ENCODE peak calls at places on chromosomes 5 and 9, in seven cellular contexts. One of them, this sample, is unnamed.

GRCh38 chr5:96638566-96638965 is 23.6 kb upstream of the CAST start:
- DNase-seq in upper lobe of left lung: no peak
- DNase-seq in cardiac muscle cell: no peak
- DNase-seq in A549: no peak
- DNase-seq in NCI-H2171 treated with DMSO at 0.1 percent for 48 hours: no peak
- DNase-seq in NCI-H1092: no peak
- DNase-seq in effector memory CD4-positive, alpha-beta T cell: no peak
- DNase-seq in this sample: no peak

GRCh38 chr9:104863180-104863883 is 64.6 kb downstream of the ABCA1 start:
- DNase-seq in upper lobe of left lung: no peak
- DNase-seq in cardiac muscle cell: peak
- DNase-seq in A549: peak
- DNase-seq in NCI-H2171 treated with DMSO at 0.1 percent for 48 hours: peak
- DNase-seq in NCI-H1092: peak
- DNase-seq in effector memory CD4-positive, alpha-beta T cell: no peak
- DNase-seq in this sample: peak

GRCh38 chr5:138491284-138491648 is 26.0 kb downstream of the EGR1 start:
- DNase-seq in upper lobe of left lung: no peak
- DNase-seq in cardiac muscle cell: no peak
- DNase-seq in A549: no peak
- DNase-seq in NCI-H2171 treated with DMSO at 0.1 percent for 48 hours: no peak
- DNase-seq in NCI-H1092: no peak
- DNase-seq in effector memory CD4-positive, alpha-beta T cell: no peak
- DNase-seq in this sample: no peak

GRCh38 chr5:143403607-143404415 is at the start of gene NR3C1:
- DNase-seq in upper lobe of left lung: peak
- DNase-seq in cardiac muscle cell: peak
- DNase-seq in A549: peak
- DNase-seq in NCI-H2171 treated with DMSO at 0.1 percent for 48 hours: peak
- DNase-seq in NCI-H1092: peak
- DNase-seq in effector memory CD4-positive, alpha-beta T cell: peak
- DNase-seq in this sample: peak

GRCh38 chr9:3521961-3522360 is 3.8 kb downstream of the RFX3 start:
- DNase-seq in upper lobe of left lung: no peak
- DNase-seq in cardiac muscle cell: no peak
- DNase-seq in A549: no peak
- DNase-seq in NCI-H2171 treated with DMSO at 0.1 percent for 48 hours: peak
- DNase-seq in NCI-H1092: no peak
- DNase-seq in effector memory CD4-positive, alpha-beta T cell: no peak
- DNase-seq in this sample: no peak

GRCh38 chr5:38023353-38023752 is 183.5 kb upstream of the GDNF start:
- DNase-seq in upper lobe of left lung: peak
- DNase-seq in cardiac muscle cell: no peak
- DNase-seq in A549: no peak
- DNase-seq in NCI-H2171 treated with DMSO at 0.1 percent for 48 hours: no peak
- DNase-seq in NCI-H1092: no peak
- DNase-seq in effector memory CD4-positive, alpha-beta T cell: no peak
- DNase-seq in this sample: no peak

GRCh38 chr9:2570615-2571479 is 50.7 kb upstream of the VLDLR start:
- DNase-seq in upper lobe of left lung: peak
- DNase-seq in cardiac muscle cell: peak
- DNase-seq in A549: peak
- DNase-seq in NCI-H2171 treated with DMSO at 0.1 percent for 48 hours: peak
- DNase-seq in NCI-H1092: peak
- DNase-seq in effector memory CD4-positive, alpha-beta T cell: no peak
- DNase-seq in this sample: no peak

GRCh38 chr5:158140120-158140778 is 281.3 kb upstream of the CLINT1 start:
- DNase-seq in upper lobe of left lung: no peak
- DNase-seq in cardiac muscle cell: no peak
- DNase-seq in A549: no peak
- DNase-seq in NCI-H2171 treated with DMSO at 0.1 percent for 48 hours: no peak
- DNase-seq in NCI-H1092: no peak
- DNase-seq in effector memory CD4-positive, alpha-beta T cell: no peak
- DNase-seq in this sample: no peak

GRCh38 chr9:123742009-123742767 is 187.7 kb downstream of the DENND1A start:
- DNase-seq in upper lobe of left lung: no peak
- DNase-seq in cardiac muscle cell: peak
- DNase-seq in A549: no peak
- DNase-seq in NCI-H2171 treated with DMSO at 0.1 percent for 48 hours: no peak
- DNase-seq in NCI-H1092: no peak
- DNase-seq in effector memory CD4-positive, alpha-beta T cell: no peak
- DNase-seq in this sample: no peak

GRCh38 chr5:58764199-58764598 is 181.3 kb downstream of the RAB3C start:
- DNase-seq in upper lobe of left lung: peak
- DNase-seq in cardiac muscle cell: no peak
- DNase-seq in A549: no peak
- DNase-seq in NCI-H2171 treated with DMSO at 0.1 percent for 48 hours: no peak
- DNase-seq in NCI-H1092: no peak
- DNase-seq in effector memory CD4-positive, alpha-beta T cell: no peak
- DNase-seq in this sample: no peak

GRCh38 chr5:58923355-58923754 is 340.5 kb downstream of the RAB3C start:
- DNase-seq in upper lobe of left lung: no peak
- DNase-seq in cardiac muscle cell: no peak
- DNase-seq in A549: no peak
- DNase-seq in NCI-H2171 treated with DMSO at 0.1 percent for 48 hours: no peak
- DNase-seq in NCI-H1092: no peak
- DNase-seq in effector memory CD4-positive, alpha-beta T cell: no peak
- DNase-seq in this sample: no peak

GRCh38 chr9:68750786-68751185 is 45.7 kb downstream of the PIP5K1B start:
- DNase-seq in upper lobe of left lung: no peak
- DNase-seq in cardiac muscle cell: no peak
- DNase-seq in A549: no peak
- DNase-seq in NCI-H2171 treated with DMSO at 0.1 percent for 48 hours: no peak
- DNase-seq in NCI-H1092: no peak
- DNase-seq in effector memory CD4-positive, alpha-beta T cell: no peak
- DNase-seq in this sample: no peak

GRCh38 chr5:143197260-143197656 is 206.2 kb downstream of the NR3C1 start:
- DNase-seq in upper lobe of left lung: no peak
- DNase-seq in cardiac muscle cell: no peak
- DNase-seq in A549: no peak
- DNase-seq in NCI-H2171 treated with DMSO at 0.1 percent for 48 hours: no peak
- DNase-seq in NCI-H1092: no peak
- DNase-seq in effector memory CD4-positive, alpha-beta T cell: no peak
- DNase-seq in this sample: no peak

GRCh38 chr9:84137968-84138367 is 157.4 kb downstream of the RMI1 start:
- DNase-seq in upper lobe of left lung: no peak
- DNase-seq in cardiac muscle cell: no peak
- DNase-seq in A549: peak
- DNase-seq in NCI-H2171 treated with DMSO at 0.1 percent for 48 hours: no peak
- DNase-seq in NCI-H1092: no peak
- DNase-seq in effector memory CD4-positive, alpha-beta T cell: no peak
- DNase-seq in this sample: no peak

GRCh38 chr9:133375724-133376654 is at the start of the genes STKLD1 and SURF4:
- DNase-seq in upper lobe of left lung: peak
- DNase-seq in cardiac muscle cell: peak
- DNase-seq in A549: peak
- DNase-seq in NCI-H2171 treated with DMSO at 0.1 percent for 48 hours: peak
- DNase-seq in NCI-H1092: peak
- DNase-seq in effector memory CD4-positive, alpha-beta T cell: peak
- DNase-seq in this sample: peak

GRCh38 chr9:86352440-86353106 is 1.6 kb downstream of the TUT7 start:
- DNase-seq in upper lobe of left lung: no peak
- DNase-seq in cardiac muscle cell: no peak
- DNase-seq in A549: no peak
- DNase-seq in NCI-H2171 treated with DMSO at 0.1 percent for 48 hours: no peak
- DNase-seq in NCI-H1092: no peak
- DNase-seq in effector memory CD4-positive, alpha-beta T cell: no peak
- DNase-seq in this sample: no peak

GRCh38 chr5:7392401-7393024 is 3.4 kb upstream of the ADCY2 start:
- DNase-seq in upper lobe of left lung: no peak
- DNase-seq in cardiac muscle cell: peak
- DNase-seq in A549: peak
- DNase-seq in NCI-H2171 treated with DMSO at 0.1 percent for 48 hours: peak
- DNase-seq in NCI-H1092: peak
- DNase-seq in effector memory CD4-positive, alpha-beta T cell: no peak
- DNase-seq in this sample: peak

GRCh38 chr9:34254141-34254913 is 74.7 kb downstream of the KIF24 start:
- DNase-seq in upper lobe of left lung: no peak
- DNase-seq in cardiac muscle cell: no peak
- DNase-seq in A549: peak
- DNase-seq in NCI-H2171 treated with DMSO at 0.1 percent for 48 hours: no peak
- DNase-seq in NCI-H1092: no peak
- DNase-seq in effector memory CD4-positive, alpha-beta T cell: no peak
- DNase-seq in this sample: no peak

GRCh38 chr9:6218099-6218502 is 2.5 kb downstream of the IL33 start:
- DNase-seq in upper lobe of left lung: no peak
- DNase-seq in cardiac muscle cell: no peak
- DNase-seq in A549: no peak
- DNase-seq in NCI-H2171 treated with DMSO at 0.1 percent for 48 hours: no peak
- DNase-seq in NCI-H1092: no peak
- DNase-seq in effector memory CD4-positive, alpha-beta T cell: no peak
- DNase-seq in this sample: no peak

GRCh38 chr9:31604516-31604915 is 779.9 kb upstream of the ACO1 start:
- DNase-seq in upper lobe of left lung: no peak
- DNase-seq in cardiac muscle cell: no peak
- DNase-seq in A549: no peak
- DNase-seq in NCI-H2171 treated with DMSO at 0.1 percent for 48 hours: no peak
- DNase-seq in NCI-H1092: no peak
- DNase-seq in effector memory CD4-positive, alpha-beta T cell: no peak
- DNase-seq in this sample: no peak

GRCh38 chr9:33867747-33868429 is 50.9 kb downstream of the UBE2R2 start:
- DNase-seq in upper lobe of left lung: no peak
- DNase-seq in cardiac muscle cell: no peak
- DNase-seq in A549: no peak
- DNase-seq in NCI-H2171 treated with DMSO at 0.1 percent for 48 hours: no peak
- DNase-seq in NCI-H1092: no peak
- DNase-seq in effector memory CD4-positive, alpha-beta T cell: no peak
- DNase-seq in this sample: no peak

GRCh38 chr5:159971514-159971913 is 37.4 kb upstream of the TTC1 start:
- DNase-seq in upper lobe of left lung: no peak
- DNase-seq in cardiac muscle cell: no peak
- DNase-seq in A549: no peak
- DNase-seq in NCI-H2171 treated with DMSO at 0.1 percent for 48 hours: no peak
- DNase-seq in NCI-H1092: no peak
- DNase-seq in effector memory CD4-positive, alpha-beta T cell: no peak
- DNase-seq in this sample: no peak

GRCh38 chr9:115254781-115255180 is 136.8 kb upstream of the TNC start:
- DNase-seq in upper lobe of left lung: no peak
- DNase-seq in cardiac muscle cell: peak
- DNase-seq in A549: no peak
- DNase-seq in NCI-H2171 treated with DMSO at 0.1 percent for 48 hours: peak
- DNase-seq in NCI-H1092: peak
- DNase-seq in effector memory CD4-positive, alpha-beta T cell: no peak
- DNase-seq in this sample: no peak

GRCh38 chr9:135244751-135245221 is 157.3 kb downstream of the OLFM1 start:
- DNase-seq in upper lobe of left lung: peak
- DNase-seq in cardiac muscle cell: no peak
- DNase-seq in A549: no peak
- DNase-seq in NCI-H2171 treated with DMSO at 0.1 percent for 48 hours: peak
- DNase-seq in NCI-H1092: peak
- DNase-seq in effector memory CD4-positive, alpha-beta T cell: no peak
- DNase-seq in this sample: no peak

GRCh38 chr5:42908509-42909488 is 97.1 kb upstream of the SELENOP start:
- DNase-seq in upper lobe of left lung: peak
- DNase-seq in cardiac muscle cell: peak
- DNase-seq in A549: peak
- DNase-seq in NCI-H2171 treated with DMSO at 0.1 percent for 48 hours: peak
- DNase-seq in NCI-H1092: peak
- DNase-seq in effector memory CD4-positive, alpha-beta T cell: peak
- DNase-seq in this sample: peak

GRCh38 chr5:91027316-91027937 is 355.7 kb downstream of the ARRDC3 start:
- DNase-seq in upper lobe of left lung: no peak
- DNase-seq in cardiac muscle cell: no peak
- DNase-seq in A549: no peak
- DNase-seq in NCI-H2171 treated with DMSO at 0.1 percent for 48 hours: no peak
- DNase-seq in NCI-H1092: no peak
- DNase-seq in effector memory CD4-positive, alpha-beta T cell: no peak
- DNase-seq in this sample: peak

GRCh38 chr9:124180557-124180956 is 77.2 kb upstream of the NEK6 start:
- DNase-seq in upper lobe of left lung: peak
- DNase-seq in cardiac muscle cell: peak
- DNase-seq in A549: no peak
- DNase-seq in NCI-H2171 treated with DMSO at 0.1 percent for 48 hours: peak
- DNase-seq in NCI-H1092: peak
- DNase-seq in effector memory CD4-positive, alpha-beta T cell: no peak
- DNase-seq in this sample: no peak

GRCh38 chr9:89411759-89412158 is 86.2 kb downstream of the SEMA4D start:
- DNase-seq in upper lobe of left lung: no peak
- DNase-seq in cardiac muscle cell: no peak
- DNase-seq in A549: no peak
- DNase-seq in NCI-H2171 treated with DMSO at 0.1 percent for 48 hours: no peak
- DNase-seq in NCI-H1092: no peak
- DNase-seq in effector memory CD4-positive, alpha-beta T cell: no peak
- DNase-seq in this sample: no peak

GRCh38 chr5:32692066-32692746 is 18.9 kb upstream of the NPR3 start:
- DNase-seq in upper lobe of left lung: no peak
- DNase-seq in cardiac muscle cell: no peak
- DNase-seq in A549: no peak
- DNase-seq in NCI-H2171 treated with DMSO at 0.1 percent for 48 hours: no peak
- DNase-seq in NCI-H1092: no peak
- DNase-seq in effector memory CD4-positive, alpha-beta T cell: no peak
- DNase-seq in this sample: no peak

GRCh38 chr5:1733369-1733768 is 66.3 kb downstream of the MRPL36 start:
- DNase-seq in upper lobe of left lung: no peak
- DNase-seq in cardiac muscle cell: no peak
- DNase-seq in A549: no peak
- DNase-seq in NCI-H2171 treated with DMSO at 0.1 percent for 48 hours: no peak
- DNase-seq in NCI-H1092: no peak
- DNase-seq in effector memory CD4-positive, alpha-beta T cell: no peak
- DNase-seq in this sample: no peak

GRCh38 chr9:88202321-88202720 is 64.0 kb upstream of the SPATA31C2 start:
- DNase-seq in upper lobe of left lung: no peak
- DNase-seq in cardiac muscle cell: no peak
- DNase-seq in A549: no peak
- DNase-seq in NCI-H2171 treated with DMSO at 0.1 percent for 48 hours: no peak
- DNase-seq in NCI-H1092: no peak
- DNase-seq in effector memory CD4-positive, alpha-beta T cell: no peak
- DNase-seq in this sample: no peak

GRCh38 chr9:98164912-98165311 is 27.5 kb downstream of the CORO2A start:
- DNase-seq in upper lobe of left lung: no peak
- DNase-seq in cardiac muscle cell: no peak
- DNase-seq in A549: no peak
- DNase-seq in NCI-H2171 treated with DMSO at 0.1 percent for 48 hours: no peak
- DNase-seq in NCI-H1092: no peak
- DNase-seq in effector memory CD4-positive, alpha-beta T cell: no peak
- DNase-seq in this sample: no peak

GRCh38 chr9:126327016-126327749 is 554 bp downstream of the MVB12B start:
- DNase-seq in upper lobe of left lung: peak
- DNase-seq in cardiac muscle cell: no peak
- DNase-seq in A549: peak
- DNase-seq in NCI-H2171 treated with DMSO at 0.1 percent for 48 hours: peak
- DNase-seq in NCI-H1092: no peak
- DNase-seq in effector memory CD4-positive, alpha-beta T cell: no peak
- DNase-seq in this sample: peak

GRCh38 chr9:116516456-116516855 is 170.6 kb upstream of the TRIM32 start:
- DNase-seq in upper lobe of left lung: no peak
- DNase-seq in cardiac muscle cell: no peak
- DNase-seq in A549: no peak
- DNase-seq in NCI-H2171 treated with DMSO at 0.1 percent for 48 hours: no peak
- DNase-seq in NCI-H1092: no peak
- DNase-seq in effector memory CD4-positive, alpha-beta T cell: no peak
- DNase-seq in this sample: no peak

GRCh38 chr5:133489632-133490031 is 122.7 kb downstream of the FSTL4 start:
- DNase-seq in upper lobe of left lung: peak
- DNase-seq in cardiac muscle cell: no peak
- DNase-seq in A549: peak
- DNase-seq in NCI-H2171 treated with DMSO at 0.1 percent for 48 hours: no peak
- DNase-seq in NCI-H1092: no peak
- DNase-seq in effector memory CD4-positive, alpha-beta T cell: no peak
- DNase-seq in this sample: no peak

GRCh38 chr5:152462021-152462721 is 57.1 kb upstream of the NMUR2 start:
- DNase-seq in upper lobe of left lung: no peak
- DNase-seq in cardiac muscle cell: no peak
- DNase-seq in A549: peak
- DNase-seq in NCI-H2171 treated with DMSO at 0.1 percent for 48 hours: no peak
- DNase-seq in NCI-H1092: peak
- DNase-seq in effector memory CD4-positive, alpha-beta T cell: no peak
- DNase-seq in this sample: no peak

This sample was measured in NCI-H1930.